ENCODE peak calls at places on chromosomes 3 and 15, in eight cellular contexts. N is testis, S is A673, X is GM23338, K is cardiac muscle cell, E is endodermal cell, H is colonic mucosa, A is OCI-LY7. F is an unnamed sample.
A peak's percentile ranks its signal among the peaks of the same experiment; 100 is the strongest.

GRCh38 chr3:171532294-171532693 is 72.1 kb upstream of the TNIK start:
- DNase-seq in S (no peak), H (no peak), X (no peak), E (no peak), A (no peak), K (no peak), N (no peak), F (no peak)

GRCh38 chr3:11154953-11155325 is 646 bp downstream of the HRH1 start:
- DNase-seq in N (no peak), K (peak; percentile 27), H (no peak), E (peak; percentile 79), A (no peak), X (peak; percentile 60), S (peak; percentile 38), F (no peak)

GRCh38 chr3:82311901-82312300 is 550.5 kb upstream of the GBE1 start:
- DNase-seq in A (no peak), H (no peak), S (no peak), E (no peak), K (no peak), N (no peak), X (no peak), F (no peak)

GRCh38 chr3:35965908-35966307 is 326.6 kb downstream of the ARPP21 start:
- DNase-seq in E (no peak), X (peak; percentile 68), K (peak; percentile 70), N (no peak), A (peak; percentile 37), S (peak; percentile 72), H (no peak), F (no peak)

GRCh38 chr3:37646865-37647264 is 214.8 kb upstream of the CTDSPL start:
- DNase-seq in N (no peak), E (no peak), A (no peak), X (no peak), K (no peak), S (no peak), H (no peak), F (no peak)

GRCh38 chr15:94580186-94580585 is 348.8 kb downstream of the MCTP2 start:
- DNase-seq in A (no peak), H (no peak), E (no peak), X (no peak), S (no peak), N (no peak), K (no peak), F (no peak)

GRCh38 chr3:133803474-133803873 is 2.1 kb upstream of the SRPRB start:
- DNase-seq in X (no peak), S (no peak), N (no peak), K (no peak), A (no peak), H (no peak), E (no peak), F (no peak)

GRCh38 chr3:31493187-31493586 is 39.5 kb upstream of the STT3B start:
- DNase-seq in N (no peak), A (no peak), E (no peak), H (no peak), K (no peak), X (no peak), S (no peak), F (no peak)

GRCh38 chr15:98853161-98853560 is 154.4 kb downstream of the PGPEP1L start:
- DNase-seq in N (peak; percentile 91), X (peak; percentile 80), K (peak; percentile 94), S (peak; percentile 89), E (peak; percentile 90), A (peak; percentile 83), H (peak; percentile 95), F (peak; percentile 85)

GRCh38 chr3:189330066-189330465 is 158.3 kb downstream of the TPRG1 start:
- DNase-seq in E (no peak), H (no peak), A (no peak), N (no peak), X (no peak), K (no peak), S (no peak), F (no peak)

GRCh38 chr3:177281292-177281942 is 84.1 kb upstream of the TBL1XR1 start:
- DNase-seq in X (no peak), H (no peak), A (peak; percentile 82), N (no peak), K (no peak), S (no peak), E (peak; percentile 59), F (no peak)

GRCh38 chr3:127452321-127452821 is 138.2 kb downstream of the TPRA1 start:
- DNase-seq in N (no peak), X (peak; percentile 39), H (no peak), S (no peak), A (no peak), K (no peak), E (peak; percentile 53), F (no peak)

GRCh38 chr3:93981649-93982048 is 1.7 kb downstream of the ARL13B start:
- DNase-seq in K (no peak), X (no peak), H (no peak), E (no peak), N (peak; percentile 21), S (no peak), A (no peak), F (no peak)

GRCh38 chr15:81377871-81378270 is 3.9 kb upstream of the TMC3 start:
- DNase-seq in K (no peak), A (no peak), N (no peak), H (no peak), E (no peak), X (no peak), S (no peak), F (no peak)

GRCh38 chr15:81380668-81381067 is 6.7 kb upstream of the TMC3 start:
- DNase-seq in S (no peak), H (no peak), K (no peak), A (no peak), N (no peak), E (no peak), X (no peak), F (no peak)

GRCh38 chr15:81379269-81379668 is 5.3 kb upstream of the TMC3 start:
- DNase-seq in N (no peak), X (no peak), A (no peak), S (no peak), H (no peak), E (no peak), K (no peak), F (no peak)

GRCh38 chr15:81380203-81380602 is 6.2 kb upstream of the TMC3 start:
- DNase-seq in E (no peak), X (no peak), H (no peak), A (no peak), K (no peak), N (no peak), S (no peak), F (no peak)

DNA sequence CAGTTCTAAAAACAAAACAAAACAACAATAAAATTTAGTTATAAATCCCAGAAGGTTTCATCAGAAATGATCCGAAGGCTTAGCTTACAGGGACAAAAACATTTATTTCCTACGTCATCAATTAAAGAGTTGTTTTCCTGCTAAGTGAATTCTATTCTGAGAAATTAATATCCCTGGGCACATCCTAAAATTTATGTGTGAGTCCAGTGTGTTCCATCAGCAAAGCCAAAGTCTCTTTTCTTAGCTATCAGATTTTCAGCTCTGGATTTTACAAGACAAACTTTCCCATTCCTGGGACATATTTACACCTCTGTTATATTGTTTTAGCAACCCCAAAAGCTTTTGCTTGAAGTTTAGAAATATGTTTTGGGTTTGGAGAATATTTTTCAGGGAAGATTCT is 4.4 kb upstream of the TMC3 start:
- DNase-seq in E (no peak), N (no peak), K (no peak), X (no peak), S (no peak), H (no peak), A (no peak), F (no peak)
- H3K27ac ChIP-seq in E (no peak overlapping the region), N (peak overlapping the region; percentile 28), K (no peak overlapping the region), X (no peak overlapping the region), S (no peak overlapping the region), H (no peak overlapping the region), A (no peak overlapping the region), F (no peak overlapping the region)

DNA sequence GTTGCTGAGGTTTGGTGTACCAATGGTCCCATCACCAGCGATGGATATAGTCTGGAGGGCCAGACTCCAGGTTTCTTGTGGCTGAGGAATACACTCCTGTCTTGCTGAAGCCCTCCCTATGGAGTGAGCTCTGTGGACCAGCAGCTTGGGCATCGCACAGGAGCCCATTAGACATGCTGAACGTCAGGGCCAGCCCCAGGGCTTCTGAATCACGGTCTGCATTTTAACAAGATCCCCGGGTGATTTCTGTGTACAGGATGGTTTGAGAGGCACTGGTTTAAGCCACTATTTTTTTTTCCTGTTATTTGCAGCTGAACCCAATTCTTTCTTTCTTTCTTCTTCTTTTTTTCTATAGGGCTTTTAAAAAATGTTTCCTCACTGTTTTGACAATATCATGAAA is 69.5 kb upstream of the XCR1 start:
- DNase-seq in S (no peak), A (no peak), X (no peak), N (no peak), K (no peak), E (no peak), H (no peak), F (no peak)
- H3K4me1 ChIP-seq in S (no peaks in the 10 kb centered on the region), A (peaks cover 76% of the 10 kb centered on the region), X (no peaks in the 10 kb centered on the region), N (no peaks in the 10 kb centered on the region), K (no peaks in the 10 kb centered on the region), E (no peaks in the 10 kb centered on the region), H (no peaks in the 10 kb centered on the region), F (peaks cover 13% of the 10 kb centered on the region)

DNA sequence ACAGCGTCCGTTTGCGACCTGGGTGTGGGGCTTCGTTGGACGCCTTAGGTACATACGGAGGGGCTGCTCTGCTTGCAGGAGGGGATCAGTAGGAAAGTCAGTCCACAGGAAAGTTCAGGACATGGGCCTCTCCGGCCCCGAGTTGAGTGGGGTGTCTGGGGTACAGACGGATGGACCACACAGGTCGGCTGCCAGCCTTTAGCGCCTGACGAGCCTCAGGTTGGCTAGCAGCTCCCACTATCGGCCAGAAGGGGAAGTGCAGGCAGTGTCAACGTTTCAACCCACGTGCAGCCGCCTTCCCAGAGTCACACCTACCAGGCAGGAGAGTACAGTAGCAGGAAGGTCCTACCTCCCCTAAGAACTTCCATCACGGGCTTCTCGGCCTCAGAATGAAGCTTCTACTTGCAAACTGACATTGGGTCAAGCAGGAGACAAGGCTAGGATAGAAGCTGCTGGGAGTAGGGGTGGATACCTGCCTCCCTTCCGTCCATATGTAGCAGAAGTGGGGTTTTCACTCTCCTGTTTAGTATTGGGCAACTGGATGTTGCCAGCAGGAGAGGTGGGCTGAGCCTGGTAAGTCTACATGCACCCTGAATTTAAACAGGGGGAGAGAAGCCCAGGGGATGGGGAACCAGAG is 1.8 kb upstream of the SCN5A start:
- DNase-seq in N (peak; percentile 81), E (peak; percentile 93), S (peak; percentile 60), K (peak; percentile 68), X (peak; percentile 88), A (peak; percentile 55), H (peak; percentile 80), F (no peak)
- H3K4me3 ChIP-seq in N (no peak overlapping the region), E (no peak overlapping the region), S (no peak overlapping the region), K (no peak overlapping the region), X (peak overlapping the region; percentile 60), A (no peak overlapping the region), H (no peak overlapping the region), F (no peak overlapping the region)

DNA sequence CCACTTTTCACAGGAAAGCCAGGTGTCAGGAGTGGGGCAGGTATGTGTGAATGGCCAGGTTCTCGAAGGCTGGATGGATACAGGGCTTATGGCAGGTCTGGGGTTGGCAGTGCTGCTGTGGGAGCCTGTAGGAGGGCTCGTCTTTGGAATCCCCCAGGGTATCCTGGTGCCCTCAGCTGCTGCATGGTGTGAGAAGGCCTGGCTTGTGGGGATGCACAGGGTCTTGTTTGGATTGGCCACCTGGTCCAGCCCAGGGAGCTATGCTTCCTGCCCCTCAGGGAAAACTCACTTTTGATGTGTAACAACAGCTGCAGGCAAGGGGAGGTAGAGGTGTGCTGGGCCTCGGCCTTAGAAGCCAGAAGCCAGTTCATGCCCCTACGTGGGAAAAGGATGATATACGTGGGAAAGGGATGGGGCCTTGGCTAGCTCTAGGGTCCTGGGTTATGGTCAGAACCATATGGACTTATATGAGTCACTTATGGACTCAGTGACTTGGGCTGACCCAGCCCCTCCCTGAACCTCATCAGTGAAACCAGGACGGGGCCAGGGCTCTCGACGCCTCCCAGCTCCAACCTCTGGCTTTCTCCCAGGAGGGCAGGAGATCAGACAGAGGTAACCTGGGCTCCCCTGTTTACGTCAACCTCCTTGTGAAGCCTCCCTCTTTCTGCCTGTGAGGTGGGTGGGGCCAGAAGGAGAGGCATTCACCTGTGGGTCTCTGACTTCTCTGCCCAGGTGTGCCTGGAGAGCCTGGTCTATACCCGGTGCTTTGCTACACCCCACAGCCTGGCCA is 37.8 kb upstream of the CSPG4 start:
- DNase-seq in X (no peak), S (no peak), K (no peak), A (no peak), E (peak; percentile 26), H (no peak), N (no peak), F (no peak)
- H3K27ac ChIP-seq in X (no peak overlapping the region), S (no peak overlapping the region), K (no peak overlapping the region), A (no peak overlapping the region), E (no peak overlapping the region), H (no peak overlapping the region), N (no peak overlapping the region), F (no peak overlapping the region)

F was measured in right atrium auricular region.